ENCODE peak calls at places on chromosome 7, in five cellular contexts. W, L, F, S and J are unnamed samples.

GRCh38 chr7:17523813-17524741 is 225.6 kb downstream of the AHR start:
- DNase-seq in W (no peak), L (no peak), F (peak), S (no peak), J (peak)

GRCh38 chr7:36606442-36607205 is 117.7 kb downstream of the AOAH start:
- DNase-seq in W (no peak), L (peak), F (no peak), S (no peak), J (no peak)

GRCh38 chr7:20786421-20786778 is 286 bp downstream of the SP8 start:
- DNase-seq in W (peak), L (peak), F (no peak), S (no peak), J (no peak)

GRCh38 chr7:152054377-152055230 is 29.1 kb downstream of the GALNT11 start:
- DNase-seq in W (no peak), L (no peak), F (peak), S (no peak), J (no peak)

GRCh38 chr7:17870406-17870805 is 69.9 kb downstream of the SNX13 start:
- DNase-seq in W (no peak), L (no peak), F (no peak), S (no peak), J (no peak)

GRCh38 chr7:574661-575395 is 55.2 kb upstream of the PDGFA start:
- DNase-seq in W (no peak), L (no peak), F (no peak), S (no peak), J (no peak)

GRCh38 chr7:140876519-140877248 is 48.0 kb downstream of the BRAF start:
- DNase-seq in W (no peak), L (no peak), F (no peak), S (peak), J (peak)

GRCh38 chr7:32536585-32536984 is 41.3 kb downstream of the AVL9 start:
- DNase-seq in W (no peak), L (no peak), F (no peak), S (no peak), J (no peak)

GRCh38 chr7:123218866-123219265 is 19.1 kb upstream of the SLC13A1 start:
- DNase-seq in W (no peak), L (no peak), F (no peak), S (no peak), J (no peak)

GRCh38 chr7:38840736-38841460 is 68.1 kb downstream of the VPS41 start:
- DNase-seq in W (no peak), L (no peak), F (no peak), S (no peak), J (no peak)

GRCh38 chr7:33716581-33717477 is 188.5 kb upstream of the BMPER start:
- DNase-seq in W (peak), L (no peak), F (peak), S (no peak), J (no peak)

GRCh38 chr7:50580053-50580452 is 14.8 kb upstream of the DDC start:
- DNase-seq in W (no peak), L (no peak), F (peak), S (no peak), J (no peak)

GRCh38 chr7:158061884-158062656 is 525.6 kb downstream of the PTPRN2 start:
- DNase-seq in W (no peak), L (no peak), F (no peak), S (no peak), J (no peak)

GRCh38 chr7:50957427-50957826 is 174.7 kb upstream of the GRB10 start:
- DNase-seq in W (no peak), L (no peak), F (no peak), S (no peak), J (no peak)

GRCh38 chr7:81685263-81685868 is 84.5 kb downstream of the HGF start:
- DNase-seq in W (no peak), L (no peak), F (no peak), S (no peak), J (no peak)

GRCh38 chr7:100693312-100694195 is 496 bp downstream of the GIGYF1 start:
- DNase-seq in W (peak), L (peak), F (no peak), S (no peak), J (no peak)

GRCh38 chr7:45974540-45975360 is 53.7 kb upstream of the IGFBP3 start:
- DNase-seq in W (no peak), L (no peak), F (peak), S (no peak), J (no peak)

GRCh38 chr7:1646957-1647891 is 22.9 kb upstream of the ELFN1 start:
- DNase-seq in W (no peak), L (peak), F (no peak), S (no peak), J (no peak)

GRCh38 chr7:23955145-23955544 is 245.1 kb downstream of the STK31 start:
- DNase-seq in W (no peak), L (no peak), F (no peak), S (no peak), J (no peak)

GRCh38 chr7:157907998-157908782 is 571.4 kb downstream of the DNAJB6 start:
- DNase-seq in W (no peak), L (no peak), F (no peak), S (no peak), J (no peak)

GRCh38 chr7:79933144-79933543 is 201.5 kb upstream of the GNAI1 start:
- DNase-seq in W (no peak), L (no peak), F (no peak), S (no peak), J (no peak)
- TF ChIP-seq REST in W (no peak), L (no peak), F (no peak), S (no peak), J (no peak)

DNA sequence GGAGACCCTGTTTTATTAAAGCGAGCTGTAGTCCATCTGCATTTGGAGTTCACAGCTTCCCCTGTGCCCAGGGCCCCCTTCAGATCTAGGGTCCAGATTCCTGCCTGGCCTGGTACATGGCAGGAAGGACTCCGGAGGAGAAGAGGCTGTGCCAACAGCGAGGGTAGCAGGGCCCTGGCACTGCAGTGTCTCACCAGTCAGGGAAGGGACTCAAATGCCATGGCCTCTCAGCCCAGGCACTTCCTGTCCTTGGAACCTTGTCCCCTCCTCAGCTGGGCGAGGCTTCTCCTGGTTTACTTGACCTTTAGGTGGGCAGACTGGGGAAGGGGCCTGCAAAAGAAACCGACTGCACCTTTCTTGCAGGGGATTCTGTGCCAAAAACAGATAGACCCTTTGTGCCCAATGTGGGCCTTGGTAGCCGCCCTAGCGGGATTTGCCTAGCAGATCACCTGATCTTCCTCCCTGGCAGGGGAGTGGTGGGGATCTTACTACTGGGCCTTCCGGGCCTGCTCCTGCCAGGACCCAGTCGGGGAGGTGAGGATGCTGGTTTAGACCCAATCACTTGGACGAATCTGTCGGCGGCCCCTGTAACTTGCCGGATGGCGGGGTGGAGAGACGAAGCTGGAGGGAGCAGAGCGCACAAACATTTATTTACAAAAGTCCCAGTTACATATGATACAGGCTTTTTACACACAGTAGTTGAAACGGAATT is 161.9 kb downstream of the RNF216 start:
- DNase-seq in W (no peak), L (peak), F (no peak), S (no peak), J (no peak)
- H3K27ac ChIP-seq in W (no peak), L (no peak), F (no peak), S (no peak), J (no peak)

GRCh38 chr7:156173346-156173745 is 361.1 kb upstream of the SHH start:
- DNase-seq in W (no peak), L (no peak), F (no peak), S (no peak), J (no peak)
- TF ChIP-seq GABPA in W (no peak), L (no peak), F (no peak), S (no peak), J (no peak)

GRCh38 chr7:149870274-149870673 is 3.5 kb upstream of the ATP6V0E2 start:
- DNase-seq in W (no peak), L (no peak), F (no peak), S (no peak), J (no peak)
- TF ChIP-seq REST in W (no peak), L (no peak), F (no peak), S (no peak), J (no peak)

GRCh38 chr7:44383566-44383965 is 58.2 kb upstream of the CAMK2B start:
- DNase-seq in W (no peak), L (no peak), F (no peak), S (no peak), J (no peak)

GRCh38 chr7:44382459-44383300 is 57.3 kb upstream of the CAMK2B start:
- DNase-seq in W (no peak), L (no peak), F (no peak), S (no peak), J (no peak)

GRCh38 chr7:44380179-44380830 is 54.9 kb upstream of the CAMK2B start:
- DNase-seq in W (no peak), L (peak), F (no peak), S (no peak), J (no peak)

GRCh38 chr7:44380831-44381493 is 55.6 kb upstream of the CAMK2B start:
- DNase-seq in W (no peak), L (no peak), F (no peak), S (no peak), J (no peak)

GRCh38 chr7:44381494-44382220 is 56.3 kb upstream of the CAMK2B start:
- DNase-seq in W (no peak), L (peak), F (no peak), S (no peak), J (no peak)
- H3K27ac ChIP-seq in W (no peak), L (no peak), F (no peak), S (no peak), J (no peak)

DNA sequence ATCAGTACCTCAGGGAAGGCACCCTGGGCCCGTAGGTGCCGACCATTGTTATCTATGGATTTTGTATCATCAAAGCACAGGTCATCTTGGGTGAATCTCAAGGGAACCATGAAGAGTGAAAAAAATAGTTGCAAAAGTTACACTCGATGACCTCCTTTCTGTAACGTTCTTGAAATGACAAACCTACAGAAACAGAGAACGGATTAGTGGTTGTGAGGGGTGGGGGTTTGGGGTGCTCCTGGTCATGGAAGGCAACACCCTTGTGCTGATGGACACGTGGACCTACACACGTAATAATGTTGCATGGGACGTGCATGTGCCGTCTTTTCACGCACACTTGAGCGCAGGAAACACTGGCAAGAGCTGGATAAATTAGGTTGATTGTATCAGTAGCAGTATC is 655.9 kb downstream of the SDK1 start:
- DNase-seq in W (no peak), L (no peak), F (no peak), S (peak), J (no peak)
- TF ChIP-seq GABPA in W (no peak), L (no peak), F (no peak), S (no peak), J (no peak)